ENCODE peak calls at places on chromosomes 1 and 21, in four cellular contexts. H is endodermal cell, W is BE2C, Y is body of pancreas. L is an unnamed sample. For H3K4me1, the result is how much of the 10 kb centered on the place peaks cover.

GRCh38 chr1:17318262-17318661 is 10.3 kb downstream of the PADI4 start:
- DNase-seq in H (peak), W (no peak), Y (no peak), L (no peak)

GRCh38 chr1:91189096-91189495 is 167.3 kb upstream of the ZNF644 start:
- DNase-seq in H (no peak), W (no peak), Y (no peak), L (no peak)

GRCh38 chr1:220431840-220432239 is 96.1 kb upstream of the MARK1 start:
- DNase-seq in H (no peak), W (peak), Y (no peak), L (no peak)

GRCh38 chr21:27693376-27693775 is 726.5 kb upstream of the ADAMTS5 start:
- DNase-seq in H (no peak), W (no peak), Y (no peak), L (no peak)

GRCh38 chr1:30759718-30760281 is 2.2 kb upstream of the LAPTM5 start:
- DNase-seq in H (peak), W (no peak), Y (no peak), L (no peak)

GRCh38 chr1:86708923-86709322 is 4.5 kb downstream of the SH3GLB1 start:
- DNase-seq in H (no peak), W (no peak), Y (no peak), L (no peak)

GRCh38 chr1:69657976-69658375 is 90.3 kb downstream of the LRRC7 start:
- DNase-seq in H (no peak), W (no peak), Y (no peak), L (no peak)

GRCh38 chr1:17090844-17091243 is 28.4 kb downstream of the PADI2 start:
- DNase-seq in H (peak), W (no peak), Y (peak), L (no peak)

GRCh38 chr1:169572184-169572583 is 14.1 kb downstream of the F5 start:
- DNase-seq in H (no peak), W (no peak), Y (no peak), L (no peak)

GRCh38 chr1:12447301-12447700 is 170.7 kb downstream of the DHRS3 start:
- DNase-seq in H (no peak), W (no peak), Y (no peak), L (no peak)
- H3K4me1 ChIP-seq in H (under half), W (under half), Y (under half), L (half or more)

GRCh38 chr1:23568608-23569383 is 9.5 kb upstream of the ID3 start:
- DNase-seq in H (no peak), W (peak), Y (no peak), L (no peak)
- H3K4me1 ChIP-seq in H (under half), W (under half), Y (under half), L (under half)

GRCh38 chr1:65469126-65469888 is 48.8 kb downstream of the LEPR start:
- DNase-seq in H (no peak), W (no peak), Y (no peak), L (no peak)
- H3K4me1 ChIP-seq in H (under half), W (under half), Y (under half), L (under half)

DNA sequence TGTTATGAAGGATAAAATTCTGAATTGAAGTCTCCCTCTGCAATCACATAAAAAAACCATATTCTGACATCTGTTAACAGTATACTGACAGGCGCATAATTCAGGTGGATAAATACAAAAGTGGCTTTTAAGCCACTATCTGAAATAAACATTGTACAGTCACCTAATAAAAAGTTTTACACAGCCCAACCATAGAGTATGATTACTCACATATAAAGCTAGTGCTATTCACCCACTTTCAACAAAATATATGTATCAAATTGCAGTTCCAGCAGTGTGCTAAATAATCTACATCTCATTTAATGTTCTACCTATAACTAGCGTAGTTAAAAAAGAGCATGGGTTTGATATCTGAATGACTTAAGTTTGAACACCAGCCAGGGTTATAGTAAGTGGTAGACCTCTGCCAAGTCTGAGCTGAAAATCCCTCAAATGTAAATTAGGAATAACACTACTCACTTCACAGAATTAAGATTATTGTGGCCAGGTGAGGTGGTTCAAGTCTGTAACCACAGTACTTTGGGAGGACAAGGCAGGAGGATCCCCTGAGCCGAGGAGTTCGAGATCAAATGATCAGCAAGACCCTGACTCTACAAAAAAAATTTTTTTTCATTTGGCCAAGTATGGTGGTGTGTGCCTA is 3.9 kb downstream of the EGLN1 start:
- DNase-seq in H (no peak), W (no peak), Y (no peak), L (no peak)
- H3K4me1 ChIP-seq in H (under half), W (under half), Y (half or more), L (under half)

GRCh38 chr21:44732263-44732662 is 20.9 kb upstream of the TSPEAR start:
- DNase-seq in H (no peak), W (no peak), Y (no peak), L (no peak)

GRCh38 chr21:44732956-44733355 is 21.6 kb upstream of the TSPEAR start:
- DNase-seq in H (no peak), W (no peak), Y (no peak), L (no peak)

GRCh38 chr21:44734841-44735240 is 23.5 kb upstream of the TSPEAR start:
- DNase-seq in H (no peak), W (no peak), Y (no peak), L (no peak)

GRCh38 chr21:44735821-44736220 is 24.4 kb upstream of the TSPEAR start:
- DNase-seq in H (no peak), W (no peak), Y (no peak), L (no peak)

DNA sequence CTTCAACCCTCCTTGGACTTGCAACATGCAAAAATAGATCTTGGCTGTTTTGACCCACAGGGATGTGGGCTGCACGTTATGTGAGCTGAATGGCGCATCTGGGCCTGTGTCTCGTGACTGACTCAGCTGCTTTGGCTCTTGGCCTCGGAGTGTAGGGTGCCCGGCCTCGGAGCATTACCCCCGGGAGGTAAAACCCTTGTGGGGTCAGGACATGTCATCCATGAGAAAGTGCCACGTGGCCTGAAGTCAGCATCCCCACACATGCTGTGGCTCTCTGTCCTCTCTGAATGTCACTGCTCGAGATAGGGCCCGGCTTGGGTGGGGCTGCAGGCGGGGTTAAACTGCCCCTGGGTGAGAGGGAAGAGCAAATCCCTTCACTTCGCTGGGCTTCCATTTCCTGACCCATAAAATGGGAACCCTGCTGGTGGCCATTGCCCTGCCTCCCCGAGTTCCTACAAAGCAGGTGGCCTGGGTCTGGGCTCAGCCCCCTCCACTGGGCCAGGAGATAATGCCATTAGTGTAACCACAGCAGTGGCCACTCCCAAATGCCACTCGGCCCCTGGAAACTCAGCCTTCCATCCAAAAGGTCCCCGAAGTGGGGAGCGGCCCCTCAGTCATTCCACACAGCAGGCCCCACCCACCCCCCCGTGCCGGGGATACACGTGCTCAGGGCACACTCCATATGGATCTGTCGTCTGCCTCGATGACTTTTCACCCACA is 22.8 kb upstream of the TSPEAR start:
- DNase-seq in H (no peak), W (no peak), Y (no peak), L (no peak)
- H3K4me1 ChIP-seq in H (under half), W (under half), Y (under half), L (under half)

L was measured in heart left ventricle.